ENCODE peak calls at places on chromosomes 1 and 21, in nine cellular contexts. P is stimulated activated CD4-positive, alpha-beta T cell treated with anti-CD3 and anti-CD28 coated beads, Interleukin-1b, Interleukin-23, amount 100 ng/mL, for 1 hour; G is M059J; B is MM.1S; M is midbrain; O is ACHN; K is EL; I is fibroblast of lung; J is Karpas-422. V is an unnamed sample.

GRCh38 chr21:45838636-45839035 is 142.9 kb upstream of the COL6A1 start:
- DNase-seq in O (no peak), I (peak), J (no peak), P (no peak), G (no peak), B (no peak), K (no peak), M (no peak), V (no peak)

GRCh38 chr21:32726742-32727477 is 903 bp downstream of the SYNJ1 start:
- DNase-seq in I (peak), K (peak), P (no peak), O (peak), J (peak), B (peak), G (peak), M (peak), V (peak)

GRCh38 chr21:36835383-36835795 is 131.1 kb downstream of the HLCS start:
- DNase-seq in O (no peak), B (no peak), M (no peak), I (no peak), J (no peak), G (peak), K (no peak), P (no peak), V (no peak)

GRCh38 chr1:15620890-15621682 is 3.8 kb downstream of the DDI2 start:
- DNase-seq in J (no peak), G (no peak), O (no peak), K (no peak), P (no peak), M (no peak), B (no peak), I (no peak), V (no peak)

GRCh38 chr1:67626495-67627235 is 58.3 kb upstream of the GADD45A start:
- DNase-seq in P (no peak), I (peak), G (peak), O (no peak), J (no peak), M (no peak), K (peak), B (no peak), V (no peak)

GRCh38 chr1:241235236-241235897 is 121.6 kb downstream of the RGS7 start:
- DNase-seq in P (no peak), O (no peak), G (peak), I (peak), B (no peak), J (no peak), M (peak), K (no peak), V (no peak)

GRCh38 chr1:9222846-9223625 is 11.5 kb upstream of the H6PD start:
- DNase-seq in B (no peak), O (no peak), J (no peak), P (no peak), K (no peak), M (no peak), G (no peak), I (no peak), V (no peak)

GRCh38 chr21:32921632-32922230 is 104.0 kb upstream of the OLIG2 start:
- DNase-seq in J (peak), G (no peak), K (peak), I (peak), B (peak), M (peak), O (peak), P (no peak), V (peak)

GRCh38 chr1:24075946-24076345 is 36.0 kb downstream of the MYOM3 start:
- DNase-seq in P (no peak), K (no peak), M (no peak), J (no peak), O (no peak), G (no peak), I (no peak), B (no peak), V (no peak)

GRCh38 chr1:103517380-103518047 is 8.0 kb upstream of the RNPC3 start:
- DNase-seq in I (peak), J (no peak), M (no peak), G (peak), O (no peak), K (peak), P (no peak), B (no peak), V (peak)

GRCh38 chr1:161214374-161214773 is 721 bp upstream of the FCER1G start:
- DNase-seq in J (no peak), O (no peak), G (no peak), B (no peak), K (no peak), M (no peak), P (no peak), I (no peak), V (no peak)

GRCh38 chr1:58755468-58755872 is 28.4 kb downstream of the JUN start:
- DNase-seq in K (peak), O (peak), J (no peak), M (no peak), B (no peak), P (no peak), I (peak), G (peak), V (no peak)

GRCh38 chr1:214022810-214023425 is 35.1 kb downstream of the PROX1 start:
- DNase-seq in K (no peak), J (no peak), O (no peak), B (no peak), M (no peak), G (no peak), P (no peak), I (no peak), V (no peak)

GRCh38 chr1:202809597-202810159 is 1.1 kb upstream of the PCAT6 start:
- DNase-seq in O (no peak), J (no peak), M (no peak), K (no peak), P (no peak), I (no peak), B (no peak), G (no peak), V (no peak)

GRCh38 chr1:186750250-186750649 is 70.0 kb upstream of the PTGS2 start:
- DNase-seq in K (no peak), O (no peak), B (no peak), M (no peak), G (no peak), J (no peak), I (no peak), P (no peak), V (no peak)

GRCh38 chr1:18077657-18078215 is 29.9 kb upstream of the IGSF21 start:
- DNase-seq in I (no peak), K (no peak), O (no peak), P (no peak), J (no peak), M (no peak), G (no peak), B (no peak), V (no peak)

GRCh38 chr1:94773931-94774422 is 46.2 kb upstream of the SLC44A3 start:
- DNase-seq in O (peak), J (no peak), B (no peak), G (peak), K (peak), M (no peak), P (no peak), I (peak), V (no peak)

GRCh38 chr1:93744299-93744988 is 62.8 kb upstream of the BCAR3 start:
- DNase-seq in I (no peak), J (no peak), K (no peak), G (peak), O (no peak), P (no peak), B (peak), M (no peak), V (no peak)

GRCh38 chr1:117612517-117613248 is 6.8 kb downstream of the TENT5C start:
- DNase-seq in I (peak), M (no peak), G (peak), J (no peak), B (peak), P (no peak), K (peak), O (peak), V (no peak)

GRCh38 chr1:97712980-97713379 is 207.9 kb downstream of the DPYD start:
- DNase-seq in I (no peak), J (no peak), G (no peak), M (no peak), K (no peak), O (no peak), P (no peak), B (no peak), V (no peak)

GRCh38 chr1:93907718-93908117 is 1.5 kb downstream of the GCLM start:
- DNase-seq in M (peak), B (no peak), I (peak), P (no peak), O (peak), K (peak), J (peak), G (peak), V (peak)

GRCh38 chr21:35390013-35390776 is 341.1 kb upstream of the RUNX1 start:
- DNase-seq in J (no peak), G (peak), P (no peak), I (peak), O (peak), K (peak), M (no peak), B (no peak), V (peak)

GRCh38 chr1:38025233-38025632 is 12.7 kb downstream of the UTP11 start:
- DNase-seq in G (no peak), M (no peak), I (no peak), J (no peak), B (no peak), K (no peak), P (no peak), O (no peak), V (no peak)

GRCh38 chr1:91732291-91732953 is 153.5 kb downstream of the TGFBR3 start:
- DNase-seq in G (peak), M (no peak), O (peak), I (peak), K (peak), J (no peak), B (no peak), P (no peak), V (no peak)

GRCh38 chr21:34017127-34017961 is 56.0 kb upstream of the MRPS6 start:
- DNase-seq in P (no peak), B (no peak), G (no peak), O (no peak), K (no peak), I (no peak), J (peak), M (no peak), V (no peak)

GRCh38 chr1:32871364-32872188 is 864 bp upstream of the FNDC5 start:
- DNase-seq in P (no peak), K (peak), I (no peak), J (no peak), G (peak), M (no peak), O (no peak), B (no peak), V (peak)

GRCh38 chr1:24139159-24139489 is 3.8 kb downstream of the IL22RA1 start:
- DNase-seq in I (no peak), G (no peak), J (no peak), B (no peak), P (no peak), O (no peak), M (no peak), K (no peak), V (no peak)

GRCh38 chr1:11680270-11681070 is 478 bp downstream of the MAD2L2 start:
- DNase-seq in K (no peak), P (no peak), G (peak), B (no peak), M (no peak), O (no peak), I (no peak), J (peak), V (no peak)

GRCh38 chr1:5616366-5617178 is 375.7 kb downstream of the NPHP4 start:
- DNase-seq in G (no peak), I (no peak), J (no peak), K (no peak), P (no peak), M (no peak), B (no peak), O (no peak), V (no peak)

GRCh38 chr1:50976890-50977574 is 7.0 kb downstream of the CDKN2C start:
- DNase-seq in M (peak), P (no peak), J (peak), I (peak), G (peak), B (peak), O (peak), K (peak), V (peak)

V was measured in NAMALWA.